ENCODE peak calls at places on chromosomes 4 and X, in six cellular contexts. E, U, P, T, A and F are unnamed samples.

GRCh38 chr4:173426064-173426463 is 27.1 kb upstream of the SCRG1 start:
- DNase-seq in P (no peak), T (no peak), U (no peak), A (no peak), E (no peak), F (no peak)

GRCh38 chr4:37803348-37803973 is 23.0 kb upstream of the PGM2 start:
- DNase-seq in U (no peak), T (no peak), A (peak; percentile 78), P (peak; percentile 85), E (no peak), F (no peak)

GRCh38 chr4:176805155-176805554 is 12.4 kb upstream of the VEGFC start:
- DNase-seq in U (no peak), A (peak; percentile 91), P (peak; percentile 79), E (no peak), T (no peak), F (no peak)

GRCh38 chrX:20363003-20363674 is 96.4 kb upstream of the RPS6KA3 start:
- DNase-seq in P (no peak), T (peak; percentile 7), A (no peak), E (peak; percentile 10), U (no peak), F (no peak)

GRCh38 chrX:130097507-130098201 is 12.6 kb downstream of the ELF4 start:
- DNase-seq in U (peak; percentile 53), E (peak; percentile 32), A (no peak), T (no peak), P (no peak), F (no peak)

GRCh38 chr4:169311643-169312365 is 41.0 kb upstream of the SH3RF1 start:
- DNase-seq in E (peak; percentile 13), A (peak; percentile 81), T (peak; percentile 31), P (peak; percentile 80), U (peak; percentile 33), F (no peak)

GRCh38 chr4:156545003-156545785 is 426.4 kb downstream of the PDGFC start:
- DNase-seq in A (peak; percentile 51), E (no peak), T (no peak), P (peak; percentile 42), U (no peak), F (no peak)

GRCh38 chr4:108693819-108694218 is 43.4 kb downstream of the OSTC start:
- DNase-seq in U (no peak), E (no peak), A (peak; percentile 37), T (no peak), P (peak; percentile 42), F (no peak)

GRCh38 chrX:41946973-41947612 is 23.7 kb upstream of the CASK start:
- DNase-seq in P (peak; percentile 7), A (peak; percentile 31), T (no peak), E (no peak), U (no peak), F (no peak)

GRCh38 chr4:53914313-53915016 is 149.9 kb downstream of the CHIC2 start:
- DNase-seq in T (no peak), E (peak; percentile 33), P (peak; percentile 91), A (peak; percentile 78), U (peak; percentile 34), F (no peak)

GRCh38 chr4:110602061-110602460 is 20.8 kb downstream of the PITX2 start:
- DNase-seq in U (no peak), P (no peak), T (no peak), E (no peak), A (no peak), F (no peak)

GRCh38 chr4:110595583-110595982 is 27.3 kb downstream of the PITX2 start:
- DNase-seq in U (no peak), P (no peak), E (no peak), T (no peak), A (no peak), F (no peak)

GRCh38 chr4:110597582-110597981 is 25.3 kb downstream of the PITX2 start:
- DNase-seq in T (no peak), U (no peak), A (no peak), P (no peak), E (no peak), F (no peak)

GRCh38 chr4:110596431-110596830 is 26.4 kb downstream of the PITX2 start:
- DNase-seq in P (no peak), A (no peak), E (no peak), U (no peak), T (no peak), F (no peak)
- TF ChIP-seq CTCF in P (no peak), A (no peak), E (no peak), U (no peak), T (no peak), F (no peak)

GRCh38 chrX:110315541-110315940 is 2.3 kb downstream of the AMMECR1 start:
- DNase-seq in T (no peak), A (peak; percentile 19), E (no peak), U (no peak), P (no peak), F (no peak)

GRCh38 chrX:110316351-110317078 is 1.4 kb downstream of the AMMECR1 start:
- DNase-seq in U (no peak), T (no peak), E (no peak), P (peak; percentile 17), A (peak; percentile 22), F (no peak)

GRCh38 chrX:110318664-110318968 is 731 bp upstream of the AMMECR1 start:
- DNase-seq in T (peak; percentile 16), P (no peak), U (peak; percentile 27), E (no peak), A (no peak), F (no peak)

GRCh38 chrX:110317079-110317819 is 636 bp downstream of the AMMECR1 start:
- DNase-seq in A (no peak), T (peak; percentile 9), U (peak; percentile 27), E (peak; percentile 24), P (no peak), F (peak; percentile 5)

GRCh38 chrX:110317820-110318663 is at the start of gene AMMECR1:
- DNase-seq in T (peak; percentile 73), U (peak; percentile 80), P (peak; percentile 82), A (peak; percentile 87), E (peak; percentile 84), F (peak; percentile 68)
- TF ChIP-seq CTCF in T (no peak), U (peak; percentile 14), P (no peak), A (no peak), E (no peak), F (no peak)

GRCh38 chrX:55907968-55908607 is 190.5 kb downstream of the RRAGB start:
- DNase-seq in E (peak; percentile 83), P (peak; percentile 6), T (peak; percentile 41), U (peak; percentile 58), A (peak; percentile 30), F (peak; percentile 49)
- TF ChIP-seq CTCF in E (peak; percentile 56), P (peak; percentile 4), T (peak; percentile 33), U (peak; percentile 42), A (peak; percentile 38), F (peak; percentile 51)

DNA sequence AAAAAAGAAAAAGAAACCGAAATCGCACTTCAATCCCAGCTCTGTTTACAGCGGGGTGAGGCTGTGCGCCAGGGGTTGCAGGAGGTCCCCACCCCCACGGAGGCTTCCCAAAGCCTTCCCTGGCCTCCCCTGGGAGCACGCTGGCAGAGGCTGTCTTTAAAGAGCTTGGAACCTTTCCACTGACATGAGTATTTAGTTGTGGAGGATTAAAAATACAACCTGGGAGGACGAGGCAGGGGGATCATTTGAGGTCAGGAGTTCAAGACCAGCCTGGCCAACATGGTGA is 69.1 kb downstream of the PPP2R2C start:
- DNase-seq in U (no peak), P (no peak), E (peak; percentile 15), A (peak; percentile 20), T (no peak), F (no peak)
- TF ChIP-seq CTCF in U (no peak), P (no peak), E (no peak), A (no peak), T (no peak), F (no peak)

DNA sequence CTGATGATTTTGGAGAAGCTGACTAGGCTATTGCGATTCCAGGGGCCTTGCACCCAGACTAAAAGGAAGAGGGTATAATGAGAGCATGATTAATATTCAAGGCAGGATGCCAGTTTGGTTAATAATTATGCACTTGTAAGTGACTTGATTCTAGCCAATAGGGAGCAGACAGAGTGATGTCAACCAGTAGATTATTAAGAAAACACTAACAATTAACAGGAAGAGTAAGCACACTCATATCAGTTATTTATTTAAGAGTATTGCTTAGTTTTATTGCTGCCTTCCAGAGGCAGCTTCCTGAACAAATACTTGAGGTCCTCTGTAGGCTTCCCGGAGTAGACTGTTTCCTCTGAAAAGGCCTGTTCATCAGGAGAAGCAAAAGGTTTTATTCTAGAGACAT is 129.2 kb upstream of the AFF2 start:
- DNase-seq in T (no peak), P (no peak), U (no peak), E (no peak), A (no peak), F (no peak)
- TF ChIP-seq CTCF in T (no peak), P (no peak), U (no peak), E (no peak), A (no peak), F (no peak)

GRCh38 chrX:68784816-68785215 is 44.0 kb upstream of the EFNB1 start:
- DNase-seq in P (no peak), E (no peak), A (no peak), U (no peak), T (no peak), F (no peak)
- TF ChIP-seq CTCF in P (no peak), E (no peak), A (no peak), U (no peak), T (no peak), F (no peak)

GRCh38 chr4:150593996-150594395 is 12.0 kb downstream of the MAB21L2 start:
- DNase-seq in A (peak; percentile 44), T (no peak), U (no peak), P (peak; percentile 50), E (no peak), F (no peak)
- TF ChIP-seq CTCF in A (peak; percentile 41), T (no peak), U (no peak), P (peak; percentile 33), E (no peak), F (no peak)

DNA sequence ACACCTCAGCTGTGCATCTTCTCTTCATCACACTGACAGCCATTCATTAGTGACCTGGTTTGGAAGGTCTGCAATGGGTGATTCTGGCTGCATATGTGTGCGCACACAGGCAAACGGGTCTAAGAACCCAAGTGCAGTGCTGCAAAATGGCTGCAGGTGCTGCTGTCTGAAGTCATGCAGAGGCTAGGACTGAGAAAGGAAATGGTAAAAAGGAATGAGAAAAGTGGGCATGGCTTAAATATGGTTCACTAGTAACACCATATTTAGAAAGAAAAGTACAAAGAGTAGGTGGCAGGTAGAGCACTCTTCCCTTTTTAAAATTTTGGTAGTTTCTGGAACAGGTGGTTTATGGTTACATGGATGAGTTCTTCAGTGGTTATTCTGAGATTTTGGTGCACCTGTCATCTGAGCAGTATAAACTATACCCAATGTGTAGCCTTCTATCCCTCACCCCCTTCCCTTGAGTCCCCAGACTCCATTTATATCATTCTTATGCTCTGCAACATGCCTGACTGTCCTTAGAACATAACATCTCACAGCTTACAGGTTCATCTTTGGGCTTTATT is 78.4 kb downstream of the CCNG2 start:
- DNase-seq in A (no peak), T (no peak), U (no peak), E (no peak), P (no peak), F (no peak)
- TF ChIP-seq CTCF in A (no peak), T (no peak), U (no peak), E (no peak), P (no peak), F (no peak)

GRCh38 chrX:147478899-147479298 is 432.8 kb upstream of the FMR1 start:
- DNase-seq in E (no peak), P (no peak), T (no peak), U (no peak), A (no peak), F (no peak)

DNA sequence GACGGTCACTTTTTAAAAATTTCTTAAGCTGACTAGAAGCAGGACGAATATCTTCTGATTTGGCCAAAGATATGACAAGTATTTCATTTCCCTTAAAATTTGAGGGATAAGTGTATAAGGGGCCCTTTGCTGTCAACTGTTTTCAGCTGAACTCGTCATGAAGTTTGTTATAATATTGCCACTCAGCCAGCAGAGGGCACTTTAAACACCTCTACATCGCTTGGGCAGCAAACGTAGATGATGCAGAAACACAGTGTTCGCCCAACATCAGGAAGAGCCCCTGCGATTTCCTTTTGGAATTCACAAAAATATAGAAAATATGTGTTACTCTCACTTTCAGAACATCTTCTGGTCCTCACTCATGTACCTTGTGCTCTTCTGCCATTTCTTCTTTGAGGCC is 435.7 kb upstream of the FMR1 start:
- DNase-seq in T (no peak), E (peak; percentile 8), A (no peak), P (peak; percentile 0), U (no peak), F (no peak)
- TF ChIP-seq CTCF in T (no peak), E (no peak), A (no peak), P (no peak), U (no peak), F (no peak)